ENCODE peak calls at places on chromosomes 5 and 9, in four cellular contexts. Q is K562, P is GM12878, M is WTC11. V is an unnamed sample.

GRCh38 chr5:133662578-133662977 is 50.2 kb upstream of the FSTL4 start:
- DNase-seq in Q (no peak), P (no peak), M (no peak), V (no peak)

GRCh38 chr5:16143361-16144049 is 36.1 kb downstream of the MARCHF11 start:
- DNase-seq in Q (no peak), P (no peak), M (no peak), V (no peak)

GRCh38 chr5:55633574-55634203 is 78.4 kb downstream of the SLC38A9 start:
- DNase-seq in Q (no peak), P (no peak), M (no peak), V (no peak)

GRCh38 chr9:105693435-105694275 is 686 bp upstream of the TMEM38B start:
- DNase-seq in Q (peak; percentile 32), P (no peak), M (no peak), V (no peak)

GRCh38 chr5:133754575-133755169 is 142.3 kb upstream of the FSTL4 start:
- DNase-seq in Q (peak; percentile 48), P (peak; percentile 11), M (peak; percentile 62), V (peak; percentile 28)

GRCh38 chr9:96047741-96048115 is 172.2 kb downstream of the ERCC6L2 start:
- DNase-seq in Q (no peak), P (no peak), M (no peak), V (no peak)

GRCh38 chr5:431001-431710 is 11.8 kb upstream of the EXOC3 start:
- DNase-seq in Q (peak; percentile 73), P (no peak), M (peak; percentile 90), V (peak; percentile 41)

GRCh38 chr5:58185397-58186195 is 274.3 kb downstream of the PLK2 start:
- DNase-seq in Q (no peak), P (no peak), M (no peak), V (no peak)

GRCh38 chr9:130288926-130289705 is 23.6 kb downstream of the HMCN2 start:
- DNase-seq in Q (no peak), P (no peak), M (no peak), V (no peak)

GRCh38 chr9:135341612-135342169 is 137.9 kb upstream of the PPP1R26 start:
- DNase-seq in Q (no peak), P (no peak), M (peak; percentile 11), V (no peak)

GRCh38 chr5:52661903-52662302 is 125.8 kb upstream of the ITGA1 start:
- DNase-seq in Q (no peak), P (no peak), M (no peak), V (no peak)

GRCh38 chr5:68252678-68253520 is 37.3 kb downstream of the PIK3R1 start:
- DNase-seq in Q (peak; percentile 52), P (no peak), M (peak; percentile 67), V (peak; percentile 63)

GRCh38 chr9:119289740-119290139 is 79.5 kb downstream of the BRINP1 start:
- DNase-seq in Q (peak; percentile 34), P (no peak), M (peak; percentile 58), V (peak; percentile 32)

GRCh38 chr5:37615184-37615583 is 224.7 kb downstream of the GDNF start:
- DNase-seq in Q (no peak), P (no peak), M (no peak), V (no peak)

GRCh38 chr5:132272341-132273210 is 15.1 kb downstream of the PDLIM4 start:
- DNase-seq in Q (peak; percentile 85), P (no peak), M (peak; percentile 89), V (peak; percentile 38)

GRCh38 chr9:100324594-100325200 is 28.0 kb downstream of the TEX10 start:
- DNase-seq in Q (peak; percentile 42), P (no peak), M (no peak), V (peak; percentile 9)

GRCh38 chr9:86843182-86843581 is 104.1 kb downstream of the GAS1 start:
- DNase-seq in Q (no peak), P (no peak), M (no peak), V (no peak)

GRCh38 chr9:93567271-93567959 is 9.0 kb upstream of the PHF2 start:
- DNase-seq in Q (peak; percentile 27), P (no peak), M (no peak), V (no peak)

GRCh38 chr5:150321784-150322183 is 19.1 kb upstream of the ARSI start:
- DNase-seq in Q (no peak), P (no peak), M (no peak), V (no peak)

GRCh38 chr9:79663878-79664277 is 92.1 kb downstream of the TLE4 start:
- DNase-seq in Q (no peak), P (no peak), M (no peak), V (no peak)

GRCh38 chr5:83548556-83548955 is 77.0 kb downstream of the VCAN start:
- DNase-seq in Q (no peak), P (no peak), M (no peak), V (no peak)

GRCh38 chr9:127808347-127809001 is 5.8 kb downstream of the FPGS start:
- DNase-seq in Q (no peak), P (no peak), M (no peak), V (no peak)

GRCh38 chr9:128818839-128819715 is 777 bp downstream of the ENDOG start:
- DNase-seq in Q (peak; percentile 57), P (no peak), M (peak; percentile 52), V (no peak)

GRCh38 chr9:78973906-78974305 is 597.9 kb upstream of the TLE4 start:
- DNase-seq in Q (no peak), P (no peak), M (no peak), V (no peak)

GRCh38 chr9:38422555-38423245 is 1.6 kb downstream of the IGFBPL1 start:
- DNase-seq in Q (no peak), P (no peak), M (no peak), V (no peak)

GRCh38 chr5:143713331-143714032 is 98.5 kb upstream of the HMHB1 start:
- DNase-seq in Q (no peak), P (no peak), M (no peak), V (no peak)

GRCh38 chr9:113416149-113416726 is 5.7 kb downstream of the C9orf43 start:
- DNase-seq in Q (no peak), P (peak; percentile 67), M (no peak), V (no peak)
- TF ChIP-seq CBFB in Q (no peak), P (no peak), M (no peak), V (no peak)

GRCh38 chr9:21708225-21708624 is 94.2 kb upstream of the MTAP start:
- DNase-seq in Q (no peak), P (no peak), M (no peak), V (no peak)

GRCh38 chr9:21708846-21709245 is 93.6 kb upstream of the MTAP start:
- DNase-seq in Q (no peak), P (no peak), M (no peak), V (no peak)

GRCh38 chr9:21709464-21710058 is 92.9 kb upstream of the MTAP start:
- DNase-seq in Q (no peak), P (no peak), M (peak; percentile 75), V (peak; percentile 37)

GRCh38 chr9:21710792-21711191 is 91.6 kb upstream of the MTAP start:
- DNase-seq in Q (no peak), P (no peak), M (no peak), V (no peak)

GRCh38 chr9:21711504-21711903 is 90.9 kb upstream of the MTAP start:
- DNase-seq in Q (no peak), P (no peak), M (no peak), V (no peak)
- TF ChIP-seq CBFB in Q (no peak), P (no peak), M (no peak), V (no peak)

GRCh38 chr9:138102246-138103051 is 224.9 kb downstream of the CACNA1B start:
- DNase-seq in Q (no peak), P (no peak), M (no peak), V (no peak)

GRCh38 chr9:138104251-138105122 is 226.9 kb downstream of the CACNA1B start:
- DNase-seq in Q (no peak), P (no peak), M (no peak), V (no peak)

GRCh38 chr9:138101444-138102234 is 224.1 kb downstream of the CACNA1B start:
- DNase-seq in Q (no peak), P (no peak), M (peak; percentile 8), V (no peak)

GRCh38 chr9:138103824-138104206 is 226.2 kb downstream of the CACNA1B start:
- DNase-seq in Q (no peak), P (no peak), M (no peak), V (no peak)

DNA sequence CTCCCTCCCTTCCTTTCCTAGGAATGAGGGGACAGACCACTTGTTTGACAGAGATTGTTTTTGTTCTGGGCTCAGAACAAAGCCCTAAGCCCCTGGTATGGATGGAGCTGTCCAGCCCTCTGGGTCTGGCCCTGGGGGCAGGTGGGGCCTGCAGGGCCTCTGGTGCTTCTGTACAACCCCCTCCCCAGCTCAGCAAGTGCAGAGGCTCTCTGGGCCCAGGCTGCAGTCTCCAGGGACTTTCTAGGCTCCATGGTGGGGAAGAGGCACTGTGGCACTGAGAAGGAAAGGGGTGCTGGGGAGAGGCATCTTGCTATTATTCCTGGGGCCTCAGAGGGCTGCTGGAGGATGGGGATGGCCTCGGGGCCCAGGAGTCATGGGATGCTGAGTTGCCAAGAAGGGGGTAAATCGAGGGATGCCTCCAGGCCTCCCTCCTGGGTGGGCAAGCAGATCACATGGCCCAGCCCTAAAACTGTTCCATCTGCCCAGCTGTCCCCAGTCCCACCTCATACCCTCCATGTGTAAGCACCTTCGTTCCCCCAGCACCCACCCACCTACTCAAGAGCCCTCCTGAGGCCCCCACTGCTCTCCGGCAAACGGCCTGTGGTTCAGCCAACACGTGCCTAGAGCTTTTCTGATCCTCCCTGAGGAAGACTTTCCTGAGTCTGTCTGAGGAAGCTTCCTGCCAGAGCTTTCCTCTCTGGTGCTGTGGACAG is 225.7 kb downstream of the CACNA1B start:
- DNase-seq in Q (no peak), P (no peak), M (no peak), V (no peak)
- TF ChIP-seq CBFB in Q (no peak), P (no peak), M (no peak), V (no peak)

GRCh38 chr5:11455505-11455904 is 448.7 kb downstream of the CTNND2 start:
- DNase-seq in Q (no peak), P (no peak), M (no peak), V (no peak)
- TF ChIP-seq CBFB in Q (no peak), P (no peak), M (no peak), V (no peak)

GRCh38 chr9:91951944-91952520 is 2.0 kb upstream of the ROR2 start:
- DNase-seq in Q (no peak), P (no peak), M (no peak), V (no peak)

GRCh38 chr9:91954841-91955471 is 4.9 kb upstream of the ROR2 start:
- DNase-seq in Q (peak; percentile 84), P (no peak), M (peak; percentile 79), V (peak; percentile 33)

GRCh38 chr9:91949946-91950664 is at the start of gene ROR2:
- DNase-seq in Q (peak; percentile 89), P (no peak), M (peak; percentile 86), V (no peak)

GRCh38 chr9:91949293-91949945 is 609 bp downstream of the ROR2 start:
- DNase-seq in Q (no peak), P (no peak), M (peak; percentile 49), V (no peak)

DNA sequence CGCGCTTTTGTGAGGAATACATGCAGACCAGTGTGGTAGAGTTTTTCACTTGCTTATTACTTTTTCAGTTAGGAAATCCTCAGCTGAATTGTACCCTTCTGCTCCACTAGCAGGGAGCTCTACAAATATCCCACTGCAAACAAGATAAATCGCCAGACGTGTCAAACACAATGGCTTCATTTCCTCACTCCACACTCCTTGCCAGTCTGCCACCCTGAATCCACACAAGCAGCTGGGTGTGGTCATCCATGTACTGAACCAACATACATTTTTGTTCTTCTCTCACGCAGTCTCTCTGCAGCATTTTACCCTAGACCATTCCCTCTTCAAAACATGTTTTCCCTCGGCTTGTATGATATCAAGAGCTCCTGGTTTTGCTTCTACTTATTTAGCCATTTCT is 3.7 kb upstream of the ROR2 start:
- DNase-seq in Q (no peak), P (no peak), M (no peak), V (no peak)
- TF ChIP-seq CBFB in Q (no peak), P (no peak), M (no peak), V (no peak)

GRCh38 chr9:133713211-133713959 is 24.8 kb downstream of the SARDH start:
- DNase-seq in Q (peak; percentile 25), P (no peak), M (no peak), V (peak; percentile 58)
- TF ChIP-seq CBFB in Q (no peak), P (no peak), M (no peak), V (no peak)

V was measured in HepG2.